ENCODE peak calls at places on chromosomes 4 and X, in five cellular contexts. One of them, this sample, is unnamed.
A peak's percentile ranks its signal among the peaks of the same experiment; 100 is the strongest.

GRCh38 chr4:172818901-172819300 is 349.7 kb upstream of the GALNT7 start:
- DNase-seq in IMR-90: no peak
- DNase-seq in pancreas: no peak
- DNase-seq in Calu3: no peak
- DNase-seq in AG09309: no peak
- DNase-seq in this sample: no peak

GRCh38 chr4:168891086-168891485 is 119.0 kb downstream of the CBR4 start:
- DNase-seq in AG09309: no peak
- DNase-seq in pancreas: no peak
- DNase-seq in IMR-90: no peak
- DNase-seq in Calu3: no peak
- DNase-seq in this sample: no peak

GRCh38 chrX:106672527-106672926 is 54.0 kb upstream of the RNF128 start:
- DNase-seq in AG09309: no peak
- DNase-seq in IMR-90: no peak
- DNase-seq in pancreas: no peak
- DNase-seq in Calu3: no peak
- DNase-seq in this sample: no peak

GRCh38 chr4:120202222-120202621 is 135.6 kb upstream of the MAD2L1 start:
- DNase-seq in pancreas: no peak
- DNase-seq in Calu3: no peak
- DNase-seq in IMR-90: no peak
- DNase-seq in AG09309: no peak
- DNase-seq in this sample: no peak

GRCh38 chr4:39255266-39255665 is 72.9 kb downstream of the WDR19 start:
- DNase-seq in Calu3: no peak
- DNase-seq in IMR-90: peak; percentile 65
- DNase-seq in pancreas: no peak
- DNase-seq in AG09309: peak; percentile 2
- DNase-seq in this sample: no peak

GRCh38 chr4:76306882-76307669 is 543 bp downstream of the STBD1 start:
- DNase-seq in AG09309: peak; percentile 8
- DNase-seq in IMR-90: peak; percentile 44
- DNase-seq in pancreas: peak; percentile 49
- DNase-seq in Calu3: peak; percentile 62
- DNase-seq in this sample: peak; percentile 41

GRCh38 chr4:28686618-28687017 is 1826.0 kb downstream of the STIM2 start:
- DNase-seq in pancreas: peak; percentile 13
- DNase-seq in Calu3: no peak
- DNase-seq in IMR-90: peak; percentile 38
- DNase-seq in AG09309: no peak
- DNase-seq in this sample: peak; percentile 18

GRCh38 chr4:40305329-40306193 is 29.6 kb upstream of the CHRNA9 start:
- DNase-seq in AG09309: no peak
- DNase-seq in pancreas: no peak
- DNase-seq in IMR-90: no peak
- DNase-seq in Calu3: no peak
- DNase-seq in this sample: no peak

GRCh38 chr4:155735506-155735905 is 23.3 kb upstream of the GUCY1B1 start:
- DNase-seq in IMR-90: peak; percentile 39
- DNase-seq in Calu3: no peak
- DNase-seq in pancreas: no peak
- DNase-seq in AG09309: no peak
- DNase-seq in this sample: no peak

GRCh38 chr4:6410078-6410477 is 62.3 kb downstream of the PPP2R2C start:
- DNase-seq in AG09309: no peak
- DNase-seq in pancreas: no peak
- DNase-seq in IMR-90: no peak
- DNase-seq in Calu3: no peak
- DNase-seq in this sample: no peak

GRCh38 chr4:185040523-185040922 is 22.2 kb downstream of the HELT start:
- DNase-seq in AG09309: no peak
- DNase-seq in pancreas: no peak
- DNase-seq in IMR-90: no peak
- DNase-seq in Calu3: no peak
- DNase-seq in this sample: no peak

GRCh38 chr4:74316397-74316796 is 8.1 kb downstream of the EPGN start:
- DNase-seq in pancreas: no peak
- DNase-seq in Calu3: no peak
- DNase-seq in IMR-90: no peak
- DNase-seq in AG09309: no peak
- DNase-seq in this sample: no peak

GRCh38 chrX:113399501-113400192 is 559.0 kb upstream of the AMOT start:
- DNase-seq in AG09309: no peak
- DNase-seq in Calu3: peak; percentile 10
- DNase-seq in pancreas: no peak
- DNase-seq in IMR-90: no peak
- DNase-seq in this sample: no peak

DNA sequence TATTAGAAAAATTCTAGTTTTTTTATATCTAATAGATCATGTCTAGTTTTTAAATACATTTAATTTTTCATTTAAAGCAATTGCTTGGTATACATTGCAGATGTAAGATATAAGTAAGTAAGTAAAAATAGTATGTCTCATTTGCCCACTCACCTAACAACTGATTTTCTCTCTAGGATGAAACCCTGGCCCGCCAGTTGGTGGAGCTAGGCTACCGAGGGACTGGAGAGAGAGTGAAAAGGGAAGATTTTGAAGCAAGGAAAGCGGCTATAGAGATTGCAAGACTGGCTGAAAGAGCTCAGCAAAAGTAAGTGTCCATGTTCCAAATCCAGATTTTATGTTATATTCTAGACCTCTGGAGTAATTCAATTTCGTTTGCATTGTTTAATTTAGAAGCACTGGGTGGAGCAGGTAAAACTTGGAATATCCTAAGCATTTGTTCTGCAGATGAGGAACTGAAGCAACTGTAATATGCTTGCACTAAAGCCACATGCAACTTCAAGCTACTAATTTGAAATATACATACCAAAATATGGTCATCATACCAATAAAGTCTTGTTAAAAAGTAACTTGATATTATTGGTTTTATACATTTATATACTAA is 27.1 kb downstream of the CFAP299 start:
- DNase-seq in Calu3: peak; percentile 59
- DNase-seq in AG09309: peak; percentile 5
- DNase-seq in pancreas: no peak
- DNase-seq in IMR-90: peak; percentile 51
- DNase-seq in this sample: peak; percentile 45
- TF ChIP-seq CTCF in Calu3: peak; percentile 51
- TF ChIP-seq CTCF in AG09309: peak; percentile 80
- TF ChIP-seq CTCF in pancreas: no peak
- TF ChIP-seq CTCF in IMR-90: peak; percentile 75
- TF ChIP-seq CTCF in this sample: peak; percentile 76

GRCh38 chrX:19627533-19627932 is 112.2 kb upstream of the MAP3K15 start:
- DNase-seq in pancreas: no peak
- DNase-seq in IMR-90: peak; percentile 13
- DNase-seq in AG09309: no peak
- DNase-seq in Calu3: no peak
- DNase-seq in this sample: no peak

GRCh38 chrX:19626230-19626629 is 110.9 kb upstream of the MAP3K15 start:
- DNase-seq in Calu3: no peak
- DNase-seq in pancreas: no peak
- DNase-seq in AG09309: no peak
- DNase-seq in IMR-90: no peak
- DNase-seq in this sample: no peak

GRCh38 chrX:19625612-19626011 is 110.3 kb upstream of the MAP3K15 start:
- DNase-seq in IMR-90: no peak
- DNase-seq in Calu3: no peak
- DNase-seq in AG09309: no peak
- DNase-seq in pancreas: no peak
- DNase-seq in this sample: no peak

GRCh38 chrX:19628006-19628575 is 112.8 kb upstream of the MAP3K15 start:
- DNase-seq in IMR-90: peak; percentile 6
- DNase-seq in pancreas: no peak
- DNase-seq in Calu3: no peak
- DNase-seq in AG09309: no peak
- DNase-seq in this sample: no peak

DNA sequence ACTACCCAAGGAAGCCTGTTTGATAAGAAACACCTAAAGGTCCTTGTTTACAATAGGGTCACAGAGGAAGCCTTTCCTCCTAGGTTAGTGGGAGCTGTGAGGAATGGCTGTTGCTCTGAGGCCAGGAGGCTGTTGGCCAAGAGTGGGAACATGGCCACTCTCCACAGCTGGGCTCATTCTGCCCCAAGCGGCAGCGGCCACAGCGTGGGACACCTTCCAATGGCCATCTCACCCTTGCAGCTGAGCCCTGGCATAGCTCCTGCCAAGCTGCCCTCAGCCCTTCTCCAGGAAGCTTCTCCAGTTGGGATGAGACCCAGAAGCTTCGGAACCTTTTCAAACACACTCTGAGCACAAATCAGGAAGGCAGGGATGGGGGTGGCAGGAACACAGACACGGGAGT is 111.8 kb upstream of the MAP3K15 start:
- DNase-seq in Calu3: no peak
- DNase-seq in IMR-90: no peak
- DNase-seq in pancreas: no peak
- DNase-seq in AG09309: no peak
- DNase-seq in this sample: no peak
- TF ChIP-seq CTCF in Calu3: no peak
- TF ChIP-seq CTCF in IMR-90: no peak
- TF ChIP-seq CTCF in pancreas: no peak
- TF ChIP-seq CTCF in AG09309: no peak
- TF ChIP-seq CTCF in this sample: no peak

DNA sequence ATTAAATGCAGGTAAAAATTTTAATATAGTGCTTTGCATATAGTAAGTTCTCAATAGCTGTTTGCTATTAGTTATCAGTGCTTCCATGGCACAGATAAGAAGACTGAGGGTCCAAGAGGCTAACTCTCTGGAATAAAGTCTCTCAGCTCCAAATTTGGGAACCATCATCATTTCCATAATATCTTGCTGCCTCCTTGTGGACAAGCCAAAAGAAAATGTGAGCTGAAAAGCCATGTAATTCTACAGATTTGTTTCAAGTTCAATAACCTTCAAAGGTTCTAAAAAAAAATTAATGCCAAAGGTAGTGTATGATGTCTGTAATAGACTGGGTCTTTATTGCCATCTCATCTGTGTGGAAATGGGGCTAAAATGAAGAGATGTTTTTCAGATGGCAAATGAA is 136.9 kb upstream of the VCX start:
- DNase-seq in AG09309: no peak
- DNase-seq in Calu3: no peak
- DNase-seq in IMR-90: no peak
- DNase-seq in pancreas: no peak
- DNase-seq in this sample: no peak
- TF ChIP-seq CTCF in AG09309: peak; percentile 35
- TF ChIP-seq CTCF in Calu3: no peak
- TF ChIP-seq CTCF in IMR-90: peak; percentile 38
- TF ChIP-seq CTCF in pancreas: no peak
- TF ChIP-seq CTCF in this sample: peak; percentile 59

GRCh38 chr4:43047044-43047443 is 154.5 kb downstream of the GRXCR1 start:
- DNase-seq in AG09309: no peak
- DNase-seq in Calu3: no peak
- DNase-seq in pancreas: no peak
- DNase-seq in IMR-90: no peak
- DNase-seq in this sample: no peak

DNA sequence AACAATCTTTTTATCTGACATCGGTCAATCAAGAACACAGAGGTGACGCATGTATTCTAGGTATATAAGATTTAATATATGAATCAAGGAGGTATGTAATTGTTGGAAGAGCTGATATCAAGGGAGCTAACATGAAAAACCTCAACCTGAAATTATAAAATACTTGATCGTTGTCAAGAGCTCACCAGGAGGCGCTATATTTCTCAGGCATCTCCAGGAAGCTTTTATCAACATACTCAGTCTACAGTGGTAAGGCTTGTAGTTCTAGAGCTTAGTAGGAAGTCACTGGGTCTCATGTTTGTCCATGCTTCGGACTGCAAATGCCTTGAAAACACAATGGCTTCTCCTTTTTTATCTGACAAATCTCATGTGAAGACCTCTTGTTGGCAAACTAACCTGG is 156.1 kb downstream of the GRXCR1 start:
- DNase-seq in Calu3: no peak
- DNase-seq in pancreas: no peak
- DNase-seq in IMR-90: no peak
- DNase-seq in AG09309: no peak
- DNase-seq in this sample: no peak
- TF ChIP-seq CTCF in Calu3: no peak
- TF ChIP-seq CTCF in pancreas: no peak
- TF ChIP-seq CTCF in IMR-90: peak; percentile 12
- TF ChIP-seq CTCF in AG09309: no peak
- TF ChIP-seq CTCF in this sample: no peak

GRCh38 chr4:176034498-176034897 is 31.1 kb upstream of the WDR17 start:
- DNase-seq in AG09309: peak; percentile 10
- DNase-seq in Calu3: peak; percentile 35
- DNase-seq in IMR-90: peak; percentile 55
- DNase-seq in pancreas: no peak
- DNase-seq in this sample: peak; percentile 17
- TF ChIP-seq CTCF in AG09309: peak; percentile 38
- TF ChIP-seq CTCF in Calu3: no peak
- TF ChIP-seq CTCF in IMR-90: peak; percentile 66
- TF ChIP-seq CTCF in pancreas: no peak
- TF ChIP-seq CTCF in this sample: peak; percentile 63

GRCh38 chrX:135481696-135482179 is 38.7 kb upstream of the INTS6L start:
- DNase-seq in IMR-90: no peak
- DNase-seq in AG09309: no peak
- DNase-seq in Calu3: no peak
- DNase-seq in pancreas: no peak
- DNase-seq in this sample: no peak

GRCh38 chrX:135476378-135476777 is 44.1 kb upstream of the INTS6L start:
- DNase-seq in pancreas: no peak
- DNase-seq in AG09309: no peak
- DNase-seq in IMR-90: no peak
- DNase-seq in Calu3: no peak
- DNase-seq in this sample: no peak

GRCh38 chrX:135480076-135480475 is 40.4 kb upstream of the INTS6L start:
- DNase-seq in AG09309: no peak
- DNase-seq in IMR-90: no peak
- DNase-seq in pancreas: no peak
- DNase-seq in Calu3: no peak
- DNase-seq in this sample: no peak

GRCh38 chrX:135477576-135477975 is 42.9 kb upstream of the INTS6L start:
- DNase-seq in AG09309: peak; percentile 11
- DNase-seq in Calu3: peak; percentile 65
- DNase-seq in pancreas: peak; percentile 76
- DNase-seq in IMR-90: peak; percentile 49
- DNase-seq in this sample: peak; percentile 9
- TF ChIP-seq CTCF in AG09309: peak; percentile 45
- TF ChIP-seq CTCF in Calu3: no peak
- TF ChIP-seq CTCF in pancreas: no peak
- TF ChIP-seq CTCF in IMR-90: peak; percentile 26
- TF ChIP-seq CTCF in this sample: peak; percentile 54

DNA sequence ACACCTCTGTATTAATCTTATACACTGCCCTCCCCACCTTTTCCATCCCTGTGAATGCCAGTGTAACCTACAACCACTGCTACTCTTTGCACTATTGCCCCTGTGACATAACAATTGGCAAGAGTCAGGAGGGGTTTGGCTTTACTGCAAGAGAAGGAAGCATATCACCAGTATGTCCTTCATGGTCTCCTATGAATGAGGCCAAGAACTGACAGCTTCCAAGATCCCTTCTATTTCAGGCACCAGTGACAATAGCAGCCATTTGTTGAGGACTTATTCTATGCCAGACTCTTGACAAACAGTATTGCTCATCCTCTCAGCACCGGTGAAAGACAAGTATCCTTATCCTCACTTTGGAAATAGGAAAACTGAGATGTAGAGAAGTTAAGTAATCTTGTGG is 363.9 kb downstream of the MID1IP1 start:
- DNase-seq in IMR-90: no peak
- DNase-seq in pancreas: no peak
- DNase-seq in Calu3: no peak
- DNase-seq in AG09309: no peak
- DNase-seq in this sample: no peak
- TF ChIP-seq CTCF in IMR-90: no peak
- TF ChIP-seq CTCF in pancreas: no peak
- TF ChIP-seq CTCF in Calu3: no peak
- TF ChIP-seq CTCF in AG09309: no peak
- TF ChIP-seq CTCF in this sample: no peak

GRCh38 chr4:69936566-69936965 is 5.7 kb downstream of the CSN1S1 start:
- DNase-seq in pancreas: no peak
- DNase-seq in Calu3: no peak
- DNase-seq in IMR-90: no peak
- DNase-seq in AG09309: no peak
- DNase-seq in this sample: no peak
- TF ChIP-seq CTCF in pancreas: no peak
- TF ChIP-seq CTCF in Calu3: no peak
- TF ChIP-seq CTCF in IMR-90: no peak
- TF ChIP-seq CTCF in AG09309: no peak
- TF ChIP-seq CTCF in this sample: no peak